ENCODE peak calls at places on chromosomes 16 and 17, in five cellular contexts. E is cardiac muscle cell, Z is NCI-H510A, I is RWPE2, M is hypothalamus. A is an unnamed sample.
A peak's percentile ranks its signal among the peaks of the same experiment; 100 is the strongest.

GRCh38 chr16:47978491-47979490 is 177.0 kb downstream of the ABCC12 start:
- DNase-seq in E (no peak), I (no peak), Z (no peak), M (no peak), A (no peak)

GRCh38 chr16:27772093-27772820 is 222.3 kb downstream of the KATNIP start:
- DNase-seq in Z (no peak), M (no peak), E (no peak), I (no peak), A (no peak)

GRCh38 chr17:40333781-40334453 is 24.9 kb downstream of the RARA start:
- DNase-seq in Z (no peak), E (no peak), I (no peak), M (no peak), A (no peak)

GRCh38 chr16:49608801-49609200 is 235.2 kb downstream of the C16orf78 start:
- DNase-seq in E (peak; percentile 75), Z (no peak), M (no peak), I (no peak), A (no peak)

GRCh38 chr16:85612191-85612800 is 826 bp upstream of the GSE1 start:
- DNase-seq in E (peak; percentile 62), I (peak; percentile 97), M (no peak), Z (peak; percentile 89), A (no peak)

GRCh38 chr17:2885751-2886150 is 89.5 kb downstream of the RAP1GAP2 start:
- DNase-seq in Z (peak; percentile 21), E (no peak), I (no peak), M (no peak), A (no peak)

GRCh38 chr16:57091200-57091989 is 988 bp upstream of the CPNE2 start:
- DNase-seq in I (no peak), M (peak; percentile 14), Z (no peak), E (peak; percentile 54), A (no peak)

GRCh38 chr16:11224096-11224893 is 31.7 kb downstream of the SOCS1 start:
- DNase-seq in Z (no peak), I (no peak), E (peak; percentile 38), M (no peak), A (no peak)

GRCh38 chr17:81365148-81365600 is 30.1 kb upstream of the BAHCC1 start:
- DNase-seq in I (peak; percentile 92), M (no peak), Z (no peak), E (peak; percentile 81), A (no peak)

GRCh38 chr16:10878644-10879498 is 1.9 kb downstream of the CIITA start:
- DNase-seq in M (peak; percentile 20), E (no peak), Z (no peak), I (no peak), A (no peak)

GRCh38 chr16:79359082-79359481 is 241.5 kb downstream of the MAF start:
- DNase-seq in I (no peak), Z (no peak), E (no peak), M (no peak), A (no peak)

GRCh38 chr17:50909765-50910661 is 43.9 kb upstream of the TOB1 start:
- DNase-seq in E (no peak), Z (no peak), M (no peak), I (no peak), A (no peak)

GRCh38 chr17:67477687-67478086 is 100.6 kb downstream of the PITPNC1 start:
- DNase-seq in M (no peak), E (no peak), I (no peak), Z (no peak), A (no peak)

A was measured in NCI-H446.